ENCODE peak calls at places on chromosomes 2 and 18, in four cellular contexts. X is CD8-positive, alpha-beta T cell; A is T-cell; R is Peyer's patch. W is an unnamed sample.

GRCh38 chr2:17593445-17593840 is 52.9 kb downstream of the VSNL1 start:
- DNase-seq in X (no peak), A (no peak), R (no peak), W (no peak)

GRCh38 chr2:85959826-85960225 is 71.0 kb upstream of the ST3GAL5 start:
- DNase-seq in A (no peak), X (no peak), R (no peak), W (no peak)

GRCh38 chr2:149733936-149734685 is 146.5 kb upstream of the MMADHC start:
- DNase-seq in A (no peak), R (no peak), X (no peak), W (no peak)

GRCh38 chr2:175877845-175878563 is 124.1 kb downstream of the LNPK start:
- DNase-seq in A (no peak), X (no peak), R (no peak), W (no peak)

GRCh38 chr2:69185807-69186206 is 172.8 kb downstream of the ANTXR1 start:
- DNase-seq in R (no peak), X (no peak), A (no peak), W (no peak)

GRCh38 chr2:2871480-2872308 is 505.9 kb downstream of the EIPR1 start:
- DNase-seq in X (no peak), A (no peak), R (no peak), W (no peak)

GRCh38 chr2:96800061-96800761 is 15.9 kb upstream of the CNNM3 start:
- DNase-seq in X (no peak), A (no peak), R (peak), W (no peak)

GRCh38 chr18:57619881-57620280 is 1.8 kb downstream of the NARS1 start:
- DNase-seq in A (no peak), X (no peak), R (no peak), W (no peak)

GRCh38 chr2:230674930-230675672 is 37.5 kb upstream of the CAB39 start:
- DNase-seq in R (no peak), A (no peak), X (no peak), W (no peak)

GRCh38 chr2:233285921-233286320 is 21.7 kb upstream of the SAG start:
- DNase-seq in R (no peak), X (no peak), A (no peak), W (no peak)

GRCh38 chr2:79511320-79511951 is 1.4 kb upstream of the CTNNA2 start:
- DNase-seq in R (no peak), X (no peak), A (no peak), W (no peak)

GRCh38 chr2:75055820-75056675 is 97.6 kb downstream of the POLE4 start:
- DNase-seq in X (no peak), A (no peak), R (no peak), W (no peak)

GRCh38 chr2:234873828-234874173 is 78.0 kb upstream of the SH3BP4 start:
- DNase-seq in R (no peak), A (no peak), X (no peak), W (no peak)

GRCh38 chr2:37767051-37767450 is 95.6 kb upstream of the CDC42EP3 start:
- DNase-seq in X (no peak), A (no peak), R (no peak), W (no peak)

GRCh38 chr2:165895974-165896373 is 57.6 kb downstream of the TTC21B start:
- DNase-seq in X (no peak), A (no peak), R (no peak), W (no peak)

GRCh38 chr2:46970334-46971288 is 55.0 kb upstream of the MCFD2 start:
- DNase-seq in X (no peak), A (no peak), R (peak), W (no peak)

GRCh38 chr2:71454221-71455010 is 1.1 kb downstream of the DYSF start:
- DNase-seq in A (no peak), R (no peak), X (no peak), W (no peak)

GRCh38 chr2:117686699-117687098 is 127.8 kb upstream of the DDX18 start:
- DNase-seq in A (no peak), X (no peak), R (no peak), W (no peak)